ENCODE peak calls at places on chromosomes 4 and X, in five cellular contexts. N is M059J, I is kidney epithelial cell, M is iPS-NIHi11, F is foreskin fibroblast. U is an unnamed sample.

GRCh38 chr4:100075056-100075455 is 115.2 kb downstream of the DDIT4L start:
- DNase-seq in N (peak), F (no peak), I (no peak), M (no peak), U (no peak)

GRCh38 chr4:168648929-168649328 is 152.1 kb downstream of the PALLD start:
- DNase-seq in N (peak), I (peak), F (peak), M (no peak), U (no peak)

GRCh38 chr4:122777846-122778501 is 45.5 kb downstream of the BBS12 start:
- DNase-seq in M (no peak), N (peak), I (no peak), F (peak), U (no peak)

GRCh38 chrX:118484216-118484903 is 11.3 kb upstream of the DOCK11 start:
- DNase-seq in F (no peak), N (no peak), M (no peak), I (no peak), U (no peak)

GRCh38 chr4:176575141-176575731 is 217.5 kb downstream of the VEGFC start:
- DNase-seq in I (no peak), M (no peak), N (no peak), F (peak), U (no peak)

GRCh38 chr4:76430519-76431388 is 4.3 kb upstream of the SHROOM3 start:
- DNase-seq in M (no peak), N (peak), F (peak), I (no peak), U (peak)

GRCh38 chr4:67122029-67122428 is 423.3 kb downstream of the CENPC start:
- DNase-seq in M (peak), N (peak), F (no peak), I (no peak), U (no peak)

GRCh38 chr4:173264245-173264959 is 69.8 kb downstream of the HMGB2 start:
- DNase-seq in M (peak), F (peak), I (no peak), N (peak), U (no peak)

GRCh38 chrX:50117477-50117876 is 83.3 kb downstream of the AKAP4 start:
- DNase-seq in F (no peak), N (no peak), M (no peak), I (no peak), U (peak)

GRCh38 chr4:170015285-170015684 is 10.9 kb downstream of the MFAP3L start:
- DNase-seq in N (no peak), F (no peak), I (no peak), M (no peak), U (peak)

GRCh38 chrX:16743604-16744325 is 24.4 kb downstream of the SYAP1 start:
- DNase-seq in I (peak), M (no peak), N (peak), F (peak), U (no peak)